ENCODE peak calls at places on chromosome 10, in six cellular contexts. One of them, this sample, is unnamed.

GRCh38 chr10:48444861-48445841 is 138.7 kb downstream of the MAPK8 start:
- DNase-seq in neural progenitor cell: peak; percentile 55
- DNase-seq in prostate gland: no peak
- DNase-seq in uterus: no peak
- DNase-seq in AG09309: no peak
- DNase-seq in astrocyte of the spinal cord: no peak
- DNase-seq in this sample: peak; percentile 92

GRCh38 chr10:17659328-17659727 is 15.4 kb downstream of the STAM start:
- DNase-seq in neural progenitor cell: no peak
- DNase-seq in AG09309: no peak
- DNase-seq in uterus: no peak
- DNase-seq in prostate gland: no peak
- DNase-seq in astrocyte of the spinal cord: no peak
- DNase-seq in this sample: no peak

GRCh38 chr10:58666024-58666423 is 153.4 kb downstream of the BICC1 start:
- DNase-seq in astrocyte of the spinal cord: peak; percentile 46
- DNase-seq in AG09309: no peak
- DNase-seq in uterus: no peak
- DNase-seq in prostate gland: peak; percentile 22
- DNase-seq in neural progenitor cell: no peak
- DNase-seq in this sample: no peak

GRCh38 chr10:116353817-116354216 is 29.6 kb downstream of the CCDC172 start:
- DNase-seq in AG09309: no peak
- DNase-seq in prostate gland: no peak
- DNase-seq in astrocyte of the spinal cord: no peak
- DNase-seq in uterus: no peak
- DNase-seq in neural progenitor cell: no peak
- DNase-seq in this sample: no peak

GRCh38 chr10:43249151-43249961 is 17.5 kb downstream of the RASGEF1A start:
- DNase-seq in astrocyte of the spinal cord: no peak
- DNase-seq in prostate gland: no peak
- DNase-seq in uterus: peak; percentile 6
- DNase-seq in AG09309: no peak
- DNase-seq in neural progenitor cell: no peak
- DNase-seq in this sample: no peak

GRCh38 chr10:18949391-18949790 is 99.2 kb upstream of the MALRD1 start:
- DNase-seq in AG09309: no peak
- DNase-seq in uterus: no peak
- DNase-seq in astrocyte of the spinal cord: no peak
- DNase-seq in neural progenitor cell: no peak
- DNase-seq in prostate gland: no peak
- DNase-seq in this sample: no peak

GRCh38 chr10:93181929-93182327 is 108.2 kb downstream of the CYP26A1 start:
- DNase-seq in uterus: no peak
- DNase-seq in AG09309: no peak
- DNase-seq in prostate gland: no peak
- DNase-seq in astrocyte of the spinal cord: no peak
- DNase-seq in neural progenitor cell: no peak
- DNase-seq in this sample: no peak

GRCh38 chr10:35070521-35070920 is 19.6 kb downstream of the CUL2 start:
- DNase-seq in uterus: no peak
- DNase-seq in AG09309: no peak
- DNase-seq in prostate gland: no peak
- DNase-seq in neural progenitor cell: no peak
- DNase-seq in astrocyte of the spinal cord: no peak
- DNase-seq in this sample: no peak

GRCh38 chr10:96339956-96340904 is 18.6 kb downstream of the OPALIN start:
- DNase-seq in AG09309: peak; percentile 23
- DNase-seq in neural progenitor cell: peak; percentile 80
- DNase-seq in astrocyte of the spinal cord: peak; percentile 59
- DNase-seq in uterus: peak; percentile 25
- DNase-seq in prostate gland: peak; percentile 30
- DNase-seq in this sample: peak; percentile 76

GRCh38 chr10:60086862-60087261 is 180.5 kb upstream of the CCDC6 start:
- DNase-seq in uterus: no peak
- DNase-seq in astrocyte of the spinal cord: no peak
- DNase-seq in neural progenitor cell: no peak
- DNase-seq in prostate gland: no peak
- DNase-seq in AG09309: no peak
- DNase-seq in this sample: no peak

GRCh38 chr10:81680374-81680773 is 194.6 kb upstream of the NRG3 start:
- DNase-seq in AG09309: no peak
- DNase-seq in uterus: no peak
- DNase-seq in astrocyte of the spinal cord: no peak
- DNase-seq in prostate gland: no peak
- DNase-seq in neural progenitor cell: no peak
- DNase-seq in this sample: no peak

GRCh38 chr10:127254276-127254675 is 57.9 kb upstream of the INSYN2A start:
- DNase-seq in astrocyte of the spinal cord: no peak
- DNase-seq in prostate gland: no peak
- DNase-seq in neural progenitor cell: no peak
- DNase-seq in AG09309: no peak
- DNase-seq in uterus: no peak
- DNase-seq in this sample: no peak

GRCh38 chr10:100738055-100738827 is 7.1 kb upstream of the PAX2 start:
- DNase-seq in astrocyte of the spinal cord: no peak
- DNase-seq in prostate gland: no peak
- DNase-seq in neural progenitor cell: no peak
- DNase-seq in uterus: no peak
- DNase-seq in AG09309: no peak
- DNase-seq in this sample: no peak

GRCh38 chr10:86068532-86069337 is 297.9 kb downstream of the GRID1 start:
- DNase-seq in prostate gland: no peak
- DNase-seq in neural progenitor cell: no peak
- DNase-seq in AG09309: no peak
- DNase-seq in uterus: no peak
- DNase-seq in astrocyte of the spinal cord: no peak
- DNase-seq in this sample: no peak

GRCh38 chr10:112491144-112491543 is 44.1 kb downstream of the VTI1A start:
- DNase-seq in neural progenitor cell: no peak
- DNase-seq in prostate gland: no peak
- DNase-seq in AG09309: peak; percentile 1
- DNase-seq in uterus: no peak
- DNase-seq in astrocyte of the spinal cord: peak; percentile 24
- DNase-seq in this sample: no peak

GRCh38 chr10:117366741-117367140 is 8.5 kb downstream of the PDZD8 start:
- DNase-seq in astrocyte of the spinal cord: no peak
- DNase-seq in neural progenitor cell: no peak
- DNase-seq in AG09309: no peak
- DNase-seq in uterus: no peak
- DNase-seq in prostate gland: no peak
- DNase-seq in this sample: no peak

GRCh38 chr10:121573541-121573941 is 24.7 kb downstream of the FGFR2 start:
- DNase-seq in neural progenitor cell: no peak
- DNase-seq in uterus: no peak
- DNase-seq in AG09309: no peak
- DNase-seq in astrocyte of the spinal cord: no peak
- DNase-seq in prostate gland: no peak
- DNase-seq in this sample: no peak

GRCh38 chr10:127863231-127863825 is 29.4 kb downstream of the CLRN3 start:
- DNase-seq in uterus: no peak
- DNase-seq in neural progenitor cell: no peak
- DNase-seq in AG09309: no peak
- DNase-seq in astrocyte of the spinal cord: no peak
- DNase-seq in prostate gland: no peak
- DNase-seq in this sample: peak; percentile 56

GRCh38 chr10:118595598-118596425 is at the start of gene PRLHR:
- DNase-seq in AG09309: no peak
- DNase-seq in uterus: peak; percentile 42
- DNase-seq in astrocyte of the spinal cord: no peak
- DNase-seq in neural progenitor cell: peak; percentile 94
- DNase-seq in prostate gland: no peak
- DNase-seq in this sample: peak; percentile 87
- H3K4me3 ChIP-seq in AG09309: no peak within 1 kb of the TSS
- H3K4me3 ChIP-seq in uterus: peak within 1 kb of the TSS; percentile 6
- H3K4me3 ChIP-seq in astrocyte of the spinal cord: no peak within 1 kb of the TSS
- H3K4me3 ChIP-seq in neural progenitor cell: peak within 1 kb of the TSS; percentile 51
- H3K4me3 ChIP-seq in prostate gland: no peak within 1 kb of the TSS
- H3K4me3 ChIP-seq in this sample: peak within 1 kb of the TSS; percentile 66

GRCh38 chr10:13056461-13057077 is 43.4 kb upstream of the OPTN start:
- DNase-seq in astrocyte of the spinal cord: peak; percentile 25
- DNase-seq in AG09309: no peak
- DNase-seq in prostate gland: no peak
- DNase-seq in neural progenitor cell: peak; percentile 50
- DNase-seq in uterus: no peak
- DNase-seq in this sample: no peak
- TF ChIP-seq CTCF in astrocyte of the spinal cord: peak; percentile 54
- TF ChIP-seq CTCF in AG09309: peak; percentile 41
- TF ChIP-seq CTCF in prostate gland: no peak
- TF ChIP-seq CTCF in neural progenitor cell: peak; percentile 65
- TF ChIP-seq CTCF in uterus: peak; percentile 9
- TF ChIP-seq CTCF in this sample: peak; percentile 46

DNA sequence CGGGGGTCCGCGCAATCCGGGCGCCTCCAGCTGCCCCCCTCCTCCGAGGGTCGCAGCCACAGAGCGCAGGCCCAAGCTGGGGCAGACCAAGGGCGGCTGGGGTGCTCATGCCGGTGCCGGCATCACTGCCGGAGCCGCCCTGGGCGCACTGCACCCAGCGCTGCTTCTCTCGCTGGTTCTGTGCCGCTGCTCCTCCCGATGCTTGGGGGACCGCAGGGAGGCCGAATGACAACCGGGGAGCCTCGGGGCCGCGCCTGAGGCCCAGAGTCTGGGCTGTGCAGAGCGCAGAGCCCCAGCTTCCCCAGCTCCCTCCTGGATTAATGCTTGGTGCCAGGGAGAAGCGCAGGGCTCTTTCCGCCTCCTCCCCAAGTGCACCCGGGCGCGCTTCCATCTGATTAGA is 19.7 kb upstream of the PTF1A start:
- DNase-seq in uterus: no peak
- DNase-seq in neural progenitor cell: no peak
- DNase-seq in astrocyte of the spinal cord: no peak
- DNase-seq in prostate gland: no peak
- DNase-seq in AG09309: no peak
- DNase-seq in this sample: no peak
- H3K4me3 ChIP-seq in uterus: no peak overlapping the region
- H3K4me3 ChIP-seq in neural progenitor cell: no peak overlapping the region
- H3K4me3 ChIP-seq in astrocyte of the spinal cord: no peak overlapping the region
- H3K4me3 ChIP-seq in prostate gland: no peak overlapping the region
- H3K4me3 ChIP-seq in AG09309: no peak overlapping the region
- H3K4me3 ChIP-seq in this sample: peak overlapping the region; percentile 21

DNA sequence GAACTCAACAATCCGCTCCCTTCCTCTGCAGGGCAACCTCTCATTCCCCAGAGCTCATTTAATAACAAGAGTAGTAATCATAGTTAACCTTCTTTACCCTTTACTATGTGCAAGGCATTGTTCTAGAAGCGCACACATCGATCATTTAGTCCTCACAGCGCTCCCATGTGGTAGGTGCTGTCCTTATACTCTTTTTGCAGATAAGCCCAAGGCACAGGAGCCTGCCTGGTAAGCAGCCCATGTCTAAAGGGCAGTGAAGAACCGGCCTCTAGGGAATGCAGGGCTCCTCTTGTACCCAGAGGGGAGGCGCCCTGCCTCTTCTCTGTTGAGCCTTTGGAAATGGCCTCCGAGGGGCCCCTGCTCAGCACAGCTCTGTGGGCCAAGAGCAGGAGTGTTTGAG is 14.3 kb downstream of the CHST3 start:
- DNase-seq in prostate gland: no peak
- DNase-seq in neural progenitor cell: peak; percentile 55
- DNase-seq in astrocyte of the spinal cord: no peak
- DNase-seq in AG09309: no peak
- DNase-seq in uterus: peak; percentile 13
- DNase-seq in this sample: no peak
- TF ChIP-seq CTCF in prostate gland: no peak
- TF ChIP-seq CTCF in neural progenitor cell: peak; percentile 46
- TF ChIP-seq CTCF in astrocyte of the spinal cord: peak; percentile 22
- TF ChIP-seq CTCF in AG09309: no peak
- TF ChIP-seq CTCF in uterus: no peak
- TF ChIP-seq CTCF in this sample: peak; percentile 40

GRCh38 chr10:107855933-107856332 is 691.4 kb upstream of the SORCS1 start:
- DNase-seq in astrocyte of the spinal cord: no peak
- DNase-seq in uterus: no peak
- DNase-seq in AG09309: no peak
- DNase-seq in prostate gland: no peak
- DNase-seq in neural progenitor cell: no peak
- DNase-seq in this sample: no peak
- H3K4me3 ChIP-seq in astrocyte of the spinal cord: no peak overlapping the region
- H3K4me3 ChIP-seq in uterus: no peak overlapping the region
- H3K4me3 ChIP-seq in AG09309: no peak overlapping the region
- H3K4me3 ChIP-seq in prostate gland: no peak overlapping the region
- H3K4me3 ChIP-seq in neural progenitor cell: no peak overlapping the region
- H3K4me3 ChIP-seq in this sample: no peak overlapping the region

DNA sequence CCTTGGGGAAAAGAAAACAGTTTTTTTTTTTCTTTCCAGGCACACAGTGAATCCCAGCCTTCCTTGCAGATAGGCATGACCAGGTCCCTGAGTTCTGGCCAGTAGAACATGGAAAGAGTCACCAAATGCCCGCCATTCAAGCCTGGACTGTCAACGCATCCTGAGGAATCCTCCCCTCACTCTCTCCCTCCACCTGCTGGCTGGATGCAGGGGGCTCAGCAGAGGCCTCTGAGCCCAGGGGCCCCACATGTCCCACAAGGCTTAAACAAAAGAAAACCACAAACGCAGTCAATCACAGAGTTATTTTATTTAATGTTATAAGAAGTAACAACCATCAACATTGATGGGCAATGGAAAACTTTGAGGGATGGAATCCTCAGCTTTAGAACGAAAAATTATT is 93.1 kb downstream of the JCAD start:
- DNase-seq in uterus: no peak
- DNase-seq in prostate gland: no peak
- DNase-seq in AG09309: no peak
- DNase-seq in neural progenitor cell: no peak
- DNase-seq in astrocyte of the spinal cord: no peak
- DNase-seq in this sample: no peak
- TF ChIP-seq CTCF in uterus: no peak
- TF ChIP-seq CTCF in prostate gland: no peak
- TF ChIP-seq CTCF in AG09309: no peak
- TF ChIP-seq CTCF in neural progenitor cell: no peak
- TF ChIP-seq CTCF in astrocyte of the spinal cord: no peak
- TF ChIP-seq CTCF in this sample: no peak

This sample was measured in WERI-Rb-1.